ENCODE peak calls at places on chromosomes 2 and 18, in five cellular contexts. Z, F, L, U and N are unnamed samples.

GRCh38 chr2:41283079-41283765 is 764.6 kb upstream of the PKDCC start:
- DNase-seq in Z (no peak), F (no peak), L (no peak), U (no peak), N (peak)

GRCh38 chr2:192230864-192231453 is 36.2 kb upstream of the TMEFF2 start:
- DNase-seq in Z (no peak), F (no peak), L (no peak), U (no peak), N (no peak)

GRCh38 chr2:81467096-81467495 is 1162.5 kb upstream of the LRRTM1 start:
- DNase-seq in Z (no peak), F (no peak), L (no peak), U (no peak), N (no peak)

GRCh38 chr2:135124924-135125886 is 73.1 kb downstream of the RAB3GAP1 start:
- DNase-seq in Z (peak), F (no peak), L (no peak), U (no peak), N (no peak)

GRCh38 chr2:227853204-227853629 is 18.2 kb upstream of the DAW1 start:
- DNase-seq in Z (peak), F (no peak), L (peak), U (no peak), N (no peak)

GRCh38 chr18:8177330-8178016 is 431.8 kb upstream of the RAB12 start:
- DNase-seq in Z (no peak), F (no peak), L (peak), U (no peak), N (no peak)

GRCh38 chr18:63319383-63320040 is at the start of gene BCL2:
- DNase-seq in Z (peak), F (no peak), L (peak), U (peak), N (peak)

GRCh38 chr2:226771067-226771466 is 28.6 kb downstream of the IRS1 start:
- DNase-seq in Z (no peak), F (no peak), L (no peak), U (no peak), N (no peak)

GRCh38 chr2:128026422-128027277 is 1.2 kb downstream of the SAP130 start:
- DNase-seq in Z (peak), F (no peak), L (peak), U (no peak), N (no peak)

GRCh38 chr2:128396946-128397345 is 78.3 kb upstream of the HS6ST1 start:
- DNase-seq in Z (no peak), F (no peak), L (no peak), U (no peak), N (no peak)

GRCh38 chr2:234722176-234722575 is 225.3 kb upstream of the ARL4C start:
- DNase-seq in Z (peak), F (no peak), L (no peak), U (no peak), N (no peak)

GRCh38 chr2:221426929-221427328 is 145.2 kb downstream of the EPHA4 start:
- DNase-seq in Z (no peak), F (no peak), L (no peak), U (no peak), N (peak)

GRCh38 chr2:137173514-137173913 is 408.2 kb downstream of the THSD7B start:
- DNase-seq in Z (peak), F (no peak), L (peak), U (no peak), N (peak)

GRCh38 chr2:128690869-128691268 is 372.2 kb upstream of the HS6ST1 start:
- DNase-seq in Z (no peak), F (no peak), L (no peak), U (no peak), N (no peak)

GRCh38 chr18:5884375-5884774 is 10.9 kb downstream of the TMEM200C start:
- DNase-seq in Z (no peak), F (no peak), L (no peak), U (no peak), N (no peak)

GRCh38 chr2:98487806-98488189 is 43.1 kb downstream of the INPP4A start:
- DNase-seq in Z (peak), F (peak), L (peak), U (peak), N (no peak)

GRCh38 chr2:152432206-152432653 is 97.3 kb downstream of the FMNL2 start:
- DNase-seq in Z (peak), F (no peak), L (no peak), U (peak), N (no peak)

GRCh38 chr2:120820263-120820884 is 84.7 kb downstream of the GLI2 start:
- DNase-seq in Z (peak), F (peak), L (peak), U (no peak), N (peak)

GRCh38 chr2:25178976-25179375 is 10.6 kb upstream of the POMC start:
- DNase-seq in Z (no peak), F (no peak), L (no peak), U (no peak), N (peak)

GRCh38 chr2:20135631-20136050 is 84.2 kb upstream of the LAPTM4A start:
- DNase-seq in Z (peak), F (no peak), L (peak), U (peak), N (peak)

GRCh38 chr2:221431477-221431876 is 140.6 kb downstream of the EPHA4 start:
- DNase-seq in Z (no peak), F (no peak), L (no peak), U (no peak), N (no peak)

GRCh38 chr2:216634317-216635148 is 1.3 kb downstream of the IGFBP2 start:
- DNase-seq in Z (no peak), F (no peak), L (no peak), U (no peak), N (peak)

GRCh38 chr2:100976634-100977391 is 25.3 kb upstream of the RPL31 start:
- DNase-seq in Z (no peak), F (no peak), L (peak), U (no peak), N (no peak)

GRCh38 chr2:230895536-230896345 is 29.3 kb downstream of the GPR55 start:
- DNase-seq in Z (no peak), F (peak), L (peak), U (peak), N (no peak)

GRCh38 chr2:230416061-230416721 is at the start of gene SP100:
- DNase-seq in Z (peak), F (peak), L (peak), U (peak), N (peak)

GRCh38 chr2:217789736-217790181 is 213.0 kb downstream of the TNS1 start:
- DNase-seq in Z (no peak), F (peak), L (no peak), U (no peak), N (no peak)

GRCh38 chr2:223668302-223668998 is 66.3 kb upstream of the SCG2 start:
- DNase-seq in Z (peak), F (no peak), L (peak), U (peak), N (no peak)

GRCh38 chr2:8542381-8543064 is 139.3 kb upstream of the ID2 start:
- DNase-seq in Z (no peak), F (peak), L (no peak), U (no peak), N (no peak)

GRCh38 chr2:236786786-236787185 is 217.2 kb downstream of the ACKR3 start:
- DNase-seq in Z (no peak), F (no peak), L (no peak), U (no peak), N (no peak)

GRCh38 chr2:88658890-88659881 is 31.9 kb upstream of the EIF2AK3 start:
- DNase-seq in Z (peak), F (no peak), L (peak), U (no peak), N (peak)

GRCh38 chr18:33755918-33756590 is 178.0 kb downstream of the ASXL3 start:
- DNase-seq in Z (peak), F (no peak), L (peak), U (no peak), N (no peak)

GRCh38 chr18:77248873-77249582 is 620 bp upstream of the GALR1 start:
- DNase-seq in Z (no peak), F (no peak), L (no peak), U (no peak), N (peak)
- H3K4me3 ChIP-seq in Z (peak), F (peak), L (peak), U (no peak), N (peak)

GRCh38 chr2:197249771-197250397 is 60.7 kb downstream of the ANKRD44 start:
- DNase-seq in Z (no peak), F (no peak), L (no peak), U (no peak), N (no peak)

GRCh38 chr2:197246405-197246804 is 64.2 kb downstream of the ANKRD44 start:
- DNase-seq in Z (no peak), F (no peak), L (no peak), U (no peak), N (no peak)

GRCh38 chr2:197248623-197249022 is 62.0 kb downstream of the ANKRD44 start:
- DNase-seq in Z (no peak), F (no peak), L (no peak), U (peak), N (no peak)

GRCh38 chr2:197247083-197247482 is 63.5 kb downstream of the ANKRD44 start:
- DNase-seq in Z (no peak), F (no peak), L (no peak), U (no peak), N (no peak)

DNA sequence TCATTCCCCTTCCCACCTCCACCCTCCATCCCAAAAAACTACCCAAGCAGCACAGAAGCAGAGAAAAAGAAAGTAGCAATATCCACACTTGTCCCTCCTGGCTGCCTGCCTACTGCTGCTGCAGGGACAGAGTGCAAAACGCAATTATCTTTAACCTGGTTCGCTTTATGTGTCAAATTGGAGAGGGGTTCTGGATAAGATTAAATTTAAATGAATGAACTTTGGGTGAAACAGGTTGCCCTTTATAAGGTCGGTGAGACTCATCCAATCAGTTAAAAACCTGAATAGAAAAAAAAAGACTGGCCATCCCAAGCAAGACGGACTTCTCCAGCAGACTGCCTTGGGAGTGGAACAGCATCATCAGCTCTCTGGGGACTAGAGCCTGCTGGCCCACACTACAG is 62.6 kb downstream of the ANKRD44 start:
- DNase-seq in Z (no peak), F (no peak), L (no peak), U (no peak), N (no peak)
- H3K4me3 ChIP-seq in Z (no peak), F (no peak), L (no peak), U (no peak), N (no peak)

DNA sequence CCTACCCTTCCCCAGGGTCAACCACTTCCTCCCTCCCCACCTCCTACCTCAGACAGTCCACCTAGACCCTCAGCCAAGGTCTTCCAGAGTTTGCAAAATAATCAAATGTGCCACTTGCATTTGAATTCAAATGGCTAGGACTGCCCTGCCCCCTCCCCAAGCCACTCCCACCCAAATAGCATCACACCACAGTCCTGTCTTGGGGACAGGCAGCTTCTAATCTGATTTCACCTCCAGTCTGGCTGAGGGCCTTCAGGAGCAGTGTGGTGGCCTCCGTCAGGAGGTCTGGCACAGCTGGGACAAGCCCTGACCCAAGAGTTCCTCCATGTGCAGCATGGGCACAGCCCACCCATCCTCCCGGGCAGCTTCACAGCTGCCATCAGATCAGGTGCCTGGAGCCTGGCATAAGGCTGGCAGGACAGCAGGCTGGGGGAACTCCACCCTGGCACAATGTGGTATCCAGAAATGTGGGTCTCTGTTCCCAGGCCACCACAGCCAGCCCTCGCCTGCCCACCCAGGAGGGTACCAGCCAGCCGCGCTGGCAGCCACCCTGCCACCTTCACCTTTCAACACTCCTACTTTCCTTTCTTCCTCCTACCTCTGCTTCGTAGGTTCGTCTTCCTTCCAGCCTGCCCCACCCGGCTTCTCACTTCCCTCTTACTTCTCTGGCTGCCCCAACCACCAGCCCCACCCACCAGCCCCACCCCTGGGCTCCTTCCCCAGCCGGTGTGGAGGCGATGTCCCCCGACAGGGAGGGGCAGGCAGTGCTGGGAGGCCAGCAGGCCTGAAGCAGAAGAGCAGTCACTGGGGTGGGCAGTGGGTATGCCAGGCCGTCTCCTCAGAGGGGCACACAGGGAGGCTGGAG is at the start of gene CAPG:
- DNase-seq in Z (peak), F (peak), L (peak), U (peak), N (peak)
- H3K4me3 ChIP-seq in Z (peak), F (peak), L (no peak), U (peak), N (no peak)

GRCh38 chr2:176096986-176097819 is 2.4 kb upstream of the HOXD12 start:
- DNase-seq in Z (peak), F (peak), L (peak), U (peak), N (peak)
- H3K4me3 ChIP-seq in Z (peak), F (peak), L (peak), U (peak), N (peak)

GRCh38 chr2:96662360-96662759 is 19.8 kb downstream of the FER1L5 start:
- DNase-seq in Z (no peak), F (no peak), L (no peak), U (no peak), N (no peak)
- H3K4me3 ChIP-seq in Z (no peak), F (no peak), L (no peak), U (no peak), N (no peak)

DNA sequence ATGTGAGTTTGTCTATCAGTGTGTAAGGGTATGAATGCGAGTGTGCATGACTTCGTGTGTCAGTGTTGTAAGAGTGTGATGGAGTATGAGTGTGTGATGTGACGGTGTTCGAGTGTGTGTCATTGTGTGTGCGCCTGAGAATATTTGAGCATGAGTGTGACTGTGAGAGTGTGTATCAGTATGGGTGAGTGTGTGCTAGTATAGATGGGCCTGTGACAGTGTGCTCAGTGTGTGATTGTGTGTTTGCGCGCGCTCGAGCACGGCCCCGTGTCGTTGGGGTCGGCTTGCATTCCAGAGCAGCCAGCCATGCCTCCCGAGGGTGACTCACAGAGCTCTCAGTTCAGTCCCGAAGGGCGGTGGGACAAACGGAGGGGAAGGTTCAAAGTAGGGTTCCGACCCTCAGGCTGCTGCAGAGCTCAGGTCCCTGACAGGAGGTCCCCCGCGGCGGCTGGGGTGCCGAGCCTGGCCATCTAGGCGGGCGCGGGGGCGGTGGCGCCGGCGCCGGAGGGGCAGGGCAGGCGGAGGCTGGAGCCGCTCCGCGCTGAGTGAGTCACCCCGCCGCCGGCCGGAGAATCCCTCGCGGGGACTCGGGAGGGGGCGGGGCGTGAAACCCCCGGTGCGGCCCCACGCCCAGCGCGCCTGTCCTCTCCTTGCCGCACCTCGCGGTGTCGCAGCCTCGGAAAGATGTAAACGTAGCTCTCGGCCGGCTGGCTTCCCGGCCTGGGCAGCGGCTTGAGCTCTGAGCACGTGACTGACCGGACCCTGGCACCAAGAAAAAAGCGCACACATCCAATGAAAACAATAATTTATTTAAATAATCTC is 3.8 kb downstream of the DLX2 start:
- DNase-seq in Z (peak), F (peak), L (peak), U (no peak), N (peak)
- H3K4me3 ChIP-seq in Z (peak), F (peak), L (peak), U (no peak), N (peak)

GRCh38 chr2:240384711-240385450 is 50.6 kb upstream of the GPC1 start:
- DNase-seq in Z (peak), F (peak), L (no peak), U (no peak), N (no peak)
- H3K4me3 ChIP-seq in Z (no peak), F (no peak), L (no peak), U (no peak), N (no peak)

GRCh38 chr18:7116001-7116831 is 1.4 kb downstream of the LAMA1 start:
- DNase-seq in Z (peak), F (no peak), L (peak), U (no peak), N (peak)
- H3K4me3 ChIP-seq in Z (peak), F (peak), L (peak), U (no peak), N (peak)

GRCh38 chr2:130854301-130854700 is 17.6 kb downstream of the ARHGEF4 start:
- DNase-seq in Z (no peak), F (peak), L (no peak), U (no peak), N (peak)
- H3K4me3 ChIP-seq in Z (no peak), F (no peak), L (no peak), U (no peak), N (no peak)

GRCh38 chr2:11869423-11869991 is 123.1 kb downstream of the LPIN1 start:
- DNase-seq in Z (no peak), F (peak), L (no peak), U (no peak), N (no peak)
- H3K4me3 ChIP-seq in Z (no peak), F (no peak), L (no peak), U (no peak), N (no peak)